ENCODE peak calls at places on chromosomes 4 and X, in seven cellular contexts. H, Y, U, A, X, V and K are unnamed samples.

GRCh38 chrX:113260474-113260873 is 419.8 kb upstream of the AMOT start:
- DNase-seq in A (no peak), Y (peak), U (no peak), X (no peak), H (no peak), V (no peak), K (no peak)

GRCh38 chr4:64713256-64713840 is 304.1 kb upstream of the TECRL start:
- DNase-seq in U (no peak), X (no peak), V (peak), H (peak), A (no peak), Y (no peak), K (no peak)

GRCh38 chr4:100848865-100849264 is 331.0 kb upstream of the EMCN start:
- DNase-seq in X (no peak), U (no peak), V (peak), Y (peak), H (peak), A (no peak), K (no peak)

GRCh38 chrX:119374736-119375135 is 24.4 kb upstream of the SLC25A43 start:
- DNase-seq in Y (no peak), V (no peak), A (no peak), X (no peak), H (no peak), U (no peak), K (no peak)

GRCh38 chr4:46270986-46271596 is 118.8 kb downstream of the GABRA2 start:
- DNase-seq in X (peak), Y (no peak), A (no peak), U (no peak), V (peak), H (peak), K (no peak)

GRCh38 chrX:8636442-8636841 is 95.5 kb downstream of the ANOS1 start:
- DNase-seq in H (no peak), Y (no peak), U (no peak), V (no peak), X (no peak), A (no peak), K (no peak)

GRCh38 chr4:92885632-92886031 is 581.9 kb downstream of the GRID2 start:
- DNase-seq in X (no peak), A (no peak), V (no peak), Y (no peak), H (no peak), U (peak), K (no peak)

GRCh38 chr4:105894570-105895323 is 524 bp upstream of the NPNT start:
- DNase-seq in A (peak), H (no peak), X (no peak), Y (peak), U (peak), V (peak), K (no peak)

GRCh38 chr4:139619644-139620043 is 46.0 kb upstream of the MGST2 start:
- DNase-seq in H (peak), Y (no peak), X (no peak), A (no peak), U (no peak), V (peak), K (no peak)

GRCh38 chrX:10612215-10612614 is 8.2 kb downstream of the MID1 start:
- DNase-seq in A (no peak), H (no peak), Y (no peak), V (no peak), U (no peak), X (no peak), K (no peak)

GRCh38 chr4:25970691-25971427 is 56.8 kb downstream of the SMIM20 start:
- DNase-seq in U (no peak), H (no peak), Y (no peak), A (peak), V (peak), X (no peak), K (no peak)

GRCh38 chr4:42729505-42730237 is 72.8 kb upstream of the ATP8A1 start:
- DNase-seq in H (no peak), V (no peak), X (no peak), A (no peak), Y (no peak), U (peak), K (no peak)

GRCh38 chr4:36414248-36414647 is 132.8 kb downstream of the DTHD1 start:
- DNase-seq in A (no peak), V (peak), H (peak), U (no peak), X (no peak), Y (no peak), K (no peak)

GRCh38 chrX:19840899-19841648 is 46.3 kb downstream of the SH3KBP1 start:
- DNase-seq in H (peak), U (no peak), A (no peak), X (no peak), V (no peak), Y (no peak), K (no peak)

GRCh38 chr4:663438-664428 is 10.3 kb downstream of the ATP5ME start:
- DNase-seq in U (peak), X (no peak), A (no peak), V (peak), H (no peak), Y (no peak), K (peak)

GRCh38 chrX:47991263-47992092 is 12.3 kb downstream of the ZNF182 start:
- DNase-seq in V (no peak), Y (no peak), U (no peak), X (no peak), A (no peak), H (peak), K (no peak)

GRCh38 chr4:3520796-3521600 is 11.2 kb downstream of the LRPAP1 start:
- DNase-seq in Y (no peak), H (no peak), X (no peak), V (no peak), U (no peak), A (no peak), K (no peak)

GRCh38 chr4:4549534-4549933 is 7.7 kb upstream of the STX18 start:
- DNase-seq in U (no peak), H (no peak), X (no peak), Y (no peak), V (no peak), A (no peak), K (no peak)

GRCh38 chr4:94345984-94346383 is 3.3 kb upstream of the HPGDS start:
- DNase-seq in X (no peak), U (no peak), A (no peak), Y (no peak), H (no peak), V (no peak), K (no peak)

GRCh38 chr4:38920186-38920585 is 52.6 kb downstream of the FAM114A1 start:
- DNase-seq in A (no peak), Y (no peak), V (no peak), X (no peak), H (no peak), U (no peak), K (no peak)

GRCh38 chr4:26815686-26816085 is 45.0 kb upstream of the STIM2 start:
- DNase-seq in Y (no peak), V (no peak), H (no peak), X (no peak), A (no peak), U (no peak), K (no peak)

GRCh38 chrX:102580891-102581290 is 18.4 kb upstream of the ARMCX5 start:
- DNase-seq in A (no peak), Y (no peak), X (no peak), U (no peak), V (no peak), H (no peak), K (no peak)

GRCh38 chrX:6228720-6229119 is at the start of gene NLGN4X:
- DNase-seq in X (no peak), Y (no peak), U (no peak), V (no peak), A (no peak), H (no peak), K (no peak)
- H3K4me3 ChIP-seq in X (peak), Y (no peak), U (no peak), V (no peak), A (no peak), H (no peak), K (no peak)

DNA sequence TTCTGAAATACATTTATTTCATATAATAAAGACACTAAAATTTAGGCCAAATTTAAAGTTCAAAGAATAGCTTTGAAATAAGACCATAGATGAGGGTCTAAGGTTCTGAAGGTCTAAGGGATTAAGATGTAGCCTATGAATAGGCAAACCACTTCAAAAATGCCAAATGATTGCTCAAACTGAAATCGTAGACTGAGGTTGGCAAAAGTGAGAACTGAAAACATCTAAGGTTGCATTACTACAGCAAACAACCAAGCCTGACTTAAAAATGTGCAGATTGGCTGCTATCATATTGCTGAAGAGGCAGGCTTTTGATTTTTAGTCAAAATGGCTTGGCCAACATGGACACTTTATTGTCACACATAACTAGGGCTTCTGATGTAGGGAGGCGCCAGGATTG is 41.3 kb upstream of the NDNF start:
- DNase-seq in H (no peak), Y (no peak), X (no peak), A (no peak), V (no peak), U (no peak), K (no peak)
- H3K4me3 ChIP-seq in H (no peak), Y (no peak), X (no peak), A (no peak), V (no peak), U (no peak), K (no peak)

GRCh38 chr4:113476800-113477199 is 284.7 kb downstream of the CAMK2D start:
- DNase-seq in H (no peak), U (no peak), X (no peak), A (no peak), V (no peak), Y (peak), K (no peak)
- H3K4me3 ChIP-seq in H (no peak), U (no peak), X (no peak), A (no peak), V (no peak), Y (no peak), K (no peak)

GRCh38 chrX:54920610-54921426 is at the start of gene TRO:
- DNase-seq in H (no peak), A (no peak), X (no peak), U (no peak), Y (no peak), V (peak), K (no peak)
- H3K4me3 ChIP-seq in H (peak), A (peak), X (peak), U (peak), Y (no peak), V (peak), K (peak)

DNA sequence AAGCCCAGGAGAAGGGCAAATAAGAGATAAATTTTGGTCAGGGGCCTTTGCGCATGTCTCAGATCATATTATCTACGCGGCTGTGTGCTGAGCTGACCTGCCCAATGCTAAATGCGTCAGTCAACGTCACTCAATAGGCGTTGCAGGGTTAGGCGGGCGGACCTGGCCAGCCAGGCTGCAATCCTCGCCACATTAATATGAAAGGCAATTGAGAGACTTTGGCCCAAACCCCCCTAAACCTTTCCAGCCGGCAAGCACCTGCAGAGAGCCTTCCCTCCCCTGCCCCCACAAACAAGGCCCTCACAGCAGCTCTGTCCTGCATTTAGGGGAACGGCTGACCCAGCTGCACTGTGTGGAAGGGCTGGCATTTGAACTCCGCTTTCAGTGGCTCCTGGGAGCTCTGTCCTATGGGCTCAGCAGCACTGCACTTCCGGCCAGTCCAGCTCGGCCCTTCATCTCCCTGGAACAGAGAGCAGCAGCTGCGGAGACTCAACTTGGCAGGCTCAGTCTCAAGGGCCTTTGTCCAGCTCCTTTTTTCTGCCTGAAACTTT is 133.5 kb downstream of the AFAP1 start:
- DNase-seq in U (peak), V (no peak), Y (no peak), H (no peak), A (peak), X (no peak), K (peak)
- H3K4me3 ChIP-seq in U (no peak), V (no peak), Y (no peak), H (no peak), A (no peak), X (no peak), K (no peak)

GRCh38 chrX:79361192-79361870 is 5.8 kb downstream of the ITM2A start:
- DNase-seq in X (no peak), V (no peak), H (no peak), Y (no peak), A (no peak), U (no peak), K (no peak)
- H3K4me3 ChIP-seq in X (no peak), V (no peak), H (no peak), Y (no peak), A (no peak), U (no peak), K (no peak)